ENCODE peak calls at places on chromosomes 4 and X, in seven cellular contexts. N is MCF 10A; J is right atrium auricular region; A is foreskin fibroblast; F is left ventricle myocardium inferior; G is tibial artery; H is activated CD8-positive, alpha-beta T cell treated with anti-CD3 and anti-CD28 coated beads for 36 hours. M is an unnamed sample.

GRCh38 chr4:21209854-21210253 is 509.6 kb downstream of the PACRGL start:
- DNase-seq in N (no peak), J (no peak), A (no peak), F (no peak), G (no peak), H (no peak), M (no peak)

GRCh38 chr4:56684320-56684719 is 3.2 kb upstream of the HOPX start:
- DNase-seq in N (peak; percentile 68), J (no peak), A (peak; percentile 56), F (no peak), G (no peak), H (no peak), M (no peak)

GRCh38 chr4:20916106-20916505 is 215.8 kb downstream of the PACRGL start:
- DNase-seq in N (no peak), J (no peak), A (no peak), F (no peak), G (no peak), H (peak; percentile 30), M (no peak)

GRCh38 chrX:46179748-46180147 is 365.5 kb downstream of the ZNF674 start:
- DNase-seq in N (no peak), J (no peak), A (no peak), F (no peak), G (no peak), H (no peak), M (no peak)

GRCh38 chrX:49761481-49761880 is 65.7 kb upstream of the PAGE1 start:
- DNase-seq in N (peak; percentile 33), J (no peak), A (no peak), F (no peak), G (no peak), H (peak; percentile 14), M (no peak)

GRCh38 chrX:48992341-48992740 is 9.7 kb downstream of the GRIPAP1 start:
- DNase-seq in N (no peak), J (no peak), A (no peak), F (no peak), G (no peak), H (no peak), M (no peak)

GRCh38 chr4:162839814-162840213 is 326.9 kb downstream of the NAF1 start:
- DNase-seq in N (no peak), J (no peak), A (no peak), F (no peak), G (no peak), H (no peak), M (no peak)

GRCh38 chr4:67762091-67762490 is 7.9 kb upstream of the GNRHR start:
- DNase-seq in N (peak; percentile 2), J (no peak), A (peak; percentile 17), F (no peak), G (no peak), H (peak; percentile 2), M (no peak)

GRCh38 chr4:118224239-118224829 is 128.5 kb downstream of the PRSS12 start:
- DNase-seq in N (peak; percentile 75), J (no peak), A (peak; percentile 35), F (no peak), G (no peak), H (no peak), M (no peak)

GRCh38 chr4:169745291-169745690 is 12.5 kb downstream of the HPF1 start:
- DNase-seq in N (peak; percentile 17), J (no peak), A (peak; percentile 47), F (no peak), G (no peak), H (no peak), M (no peak)

GRCh38 chr4:8754634-8755589 is 116.7 kb downstream of the HMX1 start:
- DNase-seq in N (no peak), J (no peak), A (no peak), F (no peak), G (peak; percentile 33), H (no peak), M (no peak)

GRCh38 chr4:133081246-133081645 is 67.8 kb upstream of the PCDH10 start:
- DNase-seq in N (no peak), J (no peak), A (no peak), F (no peak), G (no peak), H (no peak), M (no peak)

GRCh38 chrX:109886122-109886761 is 116.7 kb upstream of the TMEM164 start:
- DNase-seq in N (peak; percentile 66), J (no peak), A (peak; percentile 28), F (peak; percentile 15), G (no peak), H (peak; percentile 55), M (peak; percentile 62)

GRCh38 chr4:185318679-185319078 is 77.0 kb downstream of the LRP2BP start:
- DNase-seq in N (peak; percentile 15), J (no peak), A (no peak), F (no peak), G (no peak), H (no peak), M (no peak)

GRCh38 chrX:39564751-39565150 is 533.0 kb downstream of the BCOR start:
- DNase-seq in N (no peak), J (no peak), A (no peak), F (no peak), G (no peak), H (no peak), M (no peak)

GRCh38 chr4:43224591-43224990 is 332.1 kb downstream of the GRXCR1 start:
- DNase-seq in N (no peak), J (no peak), A (no peak), F (no peak), G (no peak), H (no peak), M (no peak)

GRCh38 chrX:151741606-151742005 is 7.1 kb downstream of the CNGA2 start:
- DNase-seq in N (no peak), J (no peak), A (no peak), F (no peak), G (no peak), H (no peak), M (no peak)

GRCh38 chr4:57405359-57405758 is 295.2 kb upstream of the IGFBP7 start:
- DNase-seq in N (peak; percentile 70), J (no peak), A (no peak), F (no peak), G (no peak), H (no peak), M (no peak)

GRCh38 chr4:130053723-130054122 is 957.8 kb downstream of the C4orf33 start:
- DNase-seq in N (no peak), J (no peak), A (no peak), F (no peak), G (no peak), H (no peak), M (no peak)

GRCh38 chr4:6996481-6996880 is 46.7 kb upstream of the TADA2B start:
- DNase-seq in N (no peak), J (no peak), A (no peak), F (no peak), G (no peak), H (no peak), M (no peak)

GRCh38 chr4:16111533-16111932 is 27.7 kb upstream of the PROM1 start:
- DNase-seq in N (no peak), J (no peak), A (no peak), F (no peak), G (no peak), H (no peak), M (no peak)

GRCh38 chr4:39814403-39815185 is 116.7 kb downstream of the UBE2K start:
- DNase-seq in N (peak; percentile 20), J (no peak), A (peak; percentile 23), F (no peak), G (no peak), H (peak; percentile 21), M (no peak)

GRCh38 chrX:102787283-102787682 is 66.7 kb downstream of the GPRASP3 start:
- DNase-seq in N (no peak), J (no peak), A (no peak), F (no peak), G (no peak), H (no peak), M (no peak)

GRCh38 chr4:75099321-75099720 is 166.4 kb downstream of the PARM1 start:
- DNase-seq in N (no peak), J (no peak), A (no peak), F (no peak), G (no peak), H (no peak), M (no peak)

GRCh38 chrX:42755820-42756219 is 22.1 kb downstream of the PPP1R2C start:
- DNase-seq in N (peak; percentile 65), J (peak; percentile 72), A (peak; percentile 50), F (peak; percentile 26), G (peak; percentile 77), H (no peak), M (no peak)

GRCh38 chr4:14196141-14196540 is 568.6 kb upstream of the BOD1L1 start:
- DNase-seq in N (peak; percentile 69), J (no peak), A (peak; percentile 51), F (peak; percentile 46), G (no peak), H (peak; percentile 35), M (peak; percentile 62)
- TF ChIP-seq CTCF in N (no peak), J (no peak), A (no peak), F (no peak), G (no peak), H (no peak), M (no peak)

GRCh38 chrX:47446431-47446830 is 36.6 kb downstream of the ZNF41 start:
- DNase-seq in N (no peak), J (no peak), A (no peak), F (no peak), G (no peak), H (no peak), M (no peak)

GRCh38 chrX:47452112-47452511 is 30.9 kb downstream of the ZNF41 start:
- DNase-seq in N (no peak), J (no peak), A (no peak), F (no peak), G (no peak), H (no peak), M (no peak)

GRCh38 chrX:47447607-47448006 is 35.4 kb downstream of the ZNF41 start:
- DNase-seq in N (no peak), J (no peak), A (no peak), F (no peak), G (no peak), H (no peak), M (no peak)

GRCh38 chrX:47448165-47448806 is 34.7 kb downstream of the ZNF41 start:
- DNase-seq in N (no peak), J (no peak), A (no peak), F (no peak), G (no peak), H (no peak), M (no peak)

GRCh38 chrX:47446971-47447370 is 36.1 kb downstream of the ZNF41 start:
- DNase-seq in N (no peak), J (no peak), A (no peak), F (no peak), G (no peak), H (no peak), M (no peak)
- TF ChIP-seq CTCF in N (no peak), J (no peak), A (no peak), F (no peak), G (no peak), H (no peak), M (no peak)

GRCh38 chr4:3074078-3074845 is at the start of the genes HTT and HTT-AS:
- DNase-seq in N (peak; percentile 91), J (peak; percentile 93), A (peak; percentile 89), F (peak; percentile 97), G (peak; percentile 98), H (peak; percentile 97), M (peak; percentile 95)
- TF ChIP-seq CTCF in N (no peak), J (no peak), A (peak; percentile 4), F (no peak), G (no peak), H (no peak), M (peak; percentile 23)

GRCh38 chr4:123856689-123857545 is 460.3 kb downstream of the SPRY1 start:
- DNase-seq in N (no peak), J (peak; percentile 77), A (peak; percentile 63), F (peak; percentile 39), G (no peak), H (no peak), M (peak; percentile 42)
- TF ChIP-seq CTCF in N (no peak), J (no peak), A (no peak), F (peak; percentile 56), G (no peak), H (no peak), M (peak; percentile 51)

GRCh38 chr4:103499094-103499493 is 220.7 kb downstream of the TACR3 start:
- DNase-seq in N (no peak), J (no peak), A (peak; percentile 14), F (no peak), G (no peak), H (no peak), M (no peak)
- TF ChIP-seq CTCF in N (no peak), J (no peak), A (peak; percentile 37), F (no peak), G (no peak), H (no peak), M (no peak)